ENCODE peak calls at places on chromosomes 6 and 20, in four cellular contexts. U, O, G and D are unnamed samples.
A peak's percentile ranks its signal among the peaks of the same experiment; 100 is the strongest.

GRCh38 chr20:7980332-7981046 is 39.1 kb downstream of the TMX4 start:
- DNase-seq in U (peak; percentile 74), O (peak; percentile 53), G (no peak), D (peak; percentile 34)

GRCh38 chr20:3645309-3646066 is 17.7 kb downstream of the GFRA4 start:
- DNase-seq in U (no peak), O (no peak), G (no peak), D (no peak)

GRCh38 chr20:19974621-19975435 is 42.3 kb upstream of the NAA20 start:
- DNase-seq in U (peak; percentile 97), O (peak; percentile 84), G (peak; percentile 92), D (peak; percentile 97)

GRCh38 chr6:101650402-101651100 is 257.0 kb downstream of the GRIK2 start:
- DNase-seq in U (no peak), O (no peak), G (no peak), D (no peak)

GRCh38 chr6:145071836-145072235 is 663.5 kb downstream of the EPM2A start:
- DNase-seq in U (peak; percentile 84), O (peak; percentile 80), G (no peak), D (peak; percentile 60)

GRCh38 chr6:43021270-43022047 is at the start of gene RRP36:
- DNase-seq in U (peak; percentile 75), O (peak; percentile 70), G (peak; percentile 91), D (peak; percentile 67)

GRCh38 chr6:34600101-34600500 is 44.0 kb upstream of the SPDEF start:
- DNase-seq in U (no peak), O (no peak), G (peak; percentile 53), D (no peak)

GRCh38 chr6:35128496-35128895 is 12.6 kb downstream of the TCP11 start:
- DNase-seq in U (peak; percentile 41), O (no peak), G (no peak), D (peak; percentile 54)

GRCh38 chr6:156719395-156719719 is 57.8 kb upstream of the ARID1B start:
- DNase-seq in U (peak; percentile 47), O (no peak), G (no peak), D (no peak)

GRCh38 chr20:36932476-36933426 is 18.8 kb downstream of the SAMHD1 start:
- DNase-seq in U (peak; percentile 63), O (peak; percentile 49), G (no peak), D (peak; percentile 66)

GRCh38 chr6:170388113-170388512 is 81.6 kb downstream of the FAM120B start:
- DNase-seq in U (peak; percentile 91), O (no peak), G (no peak), D (no peak)

GRCh38 chr20:40685349-40685748 is 3.7 kb downstream of the MAFB start:
- DNase-seq in U (no peak), O (no peak), G (no peak), D (no peak)

GRCh38 chr6:113824411-113824810 is 32.7 kb upstream of the MARCKS start:
- DNase-seq in U (no peak), O (no peak), G (no peak), D (peak; percentile 65)

GRCh38 chr20:32325706-32326506 is 32.2 kb upstream of the ASXL1 start:
- DNase-seq in U (peak; percentile 78), O (peak; percentile 81), G (no peak), D (peak; percentile 61)

GRCh38 chr6:11354019-11354418 is 121.6 kb upstream of the NEDD9 start:
- DNase-seq in U (peak; percentile 66), O (peak; percentile 92), G (peak; percentile 41), D (peak; percentile 85)

GRCh38 chr6:147285087-147285855 is 81.1 kb downstream of the STXBP5 start:
- DNase-seq in U (peak; percentile 71), O (peak; percentile 58), G (no peak), D (peak; percentile 57)

GRCh38 chr6:95489185-95489863 is 88.0 kb upstream of the MANEA start:
- DNase-seq in U (no peak), O (no peak), G (no peak), D (no peak)

GRCh38 chr6:16523550-16524379 is 237.5 kb downstream of the ATXN1 start:
- DNase-seq in U (peak; percentile 97), O (peak; percentile 32), G (peak; percentile 48), D (peak; percentile 75)

GRCh38 chr20:36887779-36888133 is 11.8 kb downstream of the TLDC2 start:
- DNase-seq in U (no peak), O (peak; percentile 12), G (no peak), D (no peak)